ENCODE peak calls at places on chromosomes 13 and 19, in six cellular contexts. F, K, Q, O, U and R are unnamed samples.
A peak's percentile ranks its signal among the peaks of the same experiment; 100 is the strongest.

GRCh38 chr13:94061316-94061715 is 418.2 kb downstream of the DCT start:
- DNase-seq in F (no peak), K (no peak), Q (peak; percentile 79), O (no peak), U (no peak), R (no peak)

GRCh38 chr19:15911599-15912237 is 13.8 kb upstream of the CYP4F2 start:
- DNase-seq in F (no peak), K (no peak), Q (no peak), O (peak; percentile 17), U (no peak), R (no peak)

GRCh38 chr13:91627952-91628739 is 229.7 kb downstream of the GPC5 start:
- DNase-seq in F (no peak), K (no peak), Q (no peak), O (no peak), U (no peak), R (no peak)

GRCh38 chr13:48333976-48334375 is 30.4 kb downstream of the RB1 start:
- DNase-seq in F (no peak), K (no peak), Q (peak; percentile 36), O (no peak), U (no peak), R (no peak)

GRCh38 chr13:23921451-23921888 is 24.2 kb upstream of the C1QTNF9B start:
- DNase-seq in F (no peak), K (no peak), Q (peak; percentile 66), O (no peak), U (no peak), R (no peak)

GRCh38 chr19:55461974-55462628 is 659 bp upstream of the ISOC2 start:
- DNase-seq in F (no peak), K (no peak), Q (peak; percentile 33), O (no peak), U (no peak), R (no peak)

GRCh38 chr13:47549219-47549752 is 451.8 kb downstream of the SUCLA2 start:
- DNase-seq in F (no peak), K (no peak), Q (no peak), O (no peak), U (no peak), R (no peak)

GRCh38 chr13:62337109-62337880 is 921.6 kb upstream of the PCDH20 start:
- DNase-seq in F (no peak), K (no peak), Q (no peak), O (no peak), U (no peak), R (no peak)

GRCh38 chr19:45615795-45616708 is 14.0 kb upstream of the GPR4 start:
- DNase-seq in F (peak; percentile 91), K (peak; percentile 98), Q (peak; percentile 80), O (peak; percentile 88), U (peak; percentile 86), R (peak; percentile 94)

GRCh38 chr13:73754727-73755292 is 379.4 kb downstream of the KLF12 start:
- DNase-seq in F (no peak), K (peak; percentile 9), Q (peak; percentile 70), O (no peak), U (no peak), R (no peak)

GRCh38 chr13:108269601-108270328 is at the start of gene TNFSF13B:
- DNase-seq in F (peak; percentile 85), K (peak; percentile 74), Q (peak; percentile 40), O (peak; percentile 43), U (peak; percentile 62), R (peak; percentile 57)

GRCh38 chr19:8174706-8175105 is 25.3 kb upstream of the FBN3 start:
- DNase-seq in F (no peak), K (no peak), Q (peak; percentile 31), O (no peak), U (no peak), R (no peak)

GRCh38 chr19:9848060-9848459 is 12.9 kb downstream of the PIN1 start:
- DNase-seq in F (no peak), K (peak; percentile 34), Q (no peak), O (no peak), U (no peak), R (no peak)

GRCh38 chr13:111398715-111399299 is 78.4 kb downstream of the TEX29 start:
- DNase-seq in F (peak; percentile 45), K (no peak), Q (no peak), O (peak; percentile 5), U (peak; percentile 18), R (no peak)

GRCh38 chr19:8265872-8266271 is 42.3 kb downstream of the CD320 start:
- DNase-seq in F (no peak), K (no peak), Q (no peak), O (no peak), U (peak; percentile 34), R (no peak)

GRCh38 chr13:110505594-110505993 is 55.9 kb downstream of the RAB20 start:
- DNase-seq in F (no peak), K (no peak), Q (no peak), O (no peak), U (peak; percentile 49), R (no peak)

GRCh38 chr13:67023088-67023893 is 206.8 kb downstream of the PCDH9 start:
- DNase-seq in F (no peak), K (peak; percentile 5), Q (peak; percentile 82), O (no peak), U (no peak), R (no peak)

DNA sequence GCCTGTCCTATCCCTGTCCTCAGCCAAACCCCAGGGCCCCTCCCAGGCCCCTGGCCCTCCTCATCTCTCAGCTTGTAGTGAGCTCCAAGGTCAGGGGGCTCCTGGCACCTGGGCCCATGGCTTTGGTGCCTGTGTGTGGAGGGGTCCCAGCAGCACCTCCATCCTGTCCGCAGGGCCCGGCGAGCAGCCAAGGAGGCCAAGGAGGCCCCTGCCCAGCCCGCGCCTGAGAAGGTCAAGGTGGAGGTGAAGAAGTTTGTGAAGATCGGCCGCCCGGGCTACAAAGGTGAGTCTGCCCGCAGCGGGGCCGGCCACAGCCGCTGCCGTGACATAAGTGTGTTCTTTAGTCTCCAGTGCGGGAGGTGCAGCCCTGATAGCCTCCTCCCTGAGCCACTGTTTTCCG is 3.9 kb upstream of the AMH start:
- DNase-seq in F (no peak), K (no peak), Q (no peak), O (no peak), U (no peak), R (no peak)
- H3K4me3 ChIP-seq in F (no peak overlapping the region), K (no peak overlapping the region), Q (no peak overlapping the region), O (no peak overlapping the region), U (no peak overlapping the region), R (no peak overlapping the region)

GRCh38 chr19:35885909-35886308 is 14.4 kb downstream of the NFKBID start:
- DNase-seq in F (no peak), K (no peak), Q (no peak), O (no peak), U (no peak), R (no peak)

GRCh38 chr19:35882074-35882832 is 13.9 kb downstream of the APLP1 start:
- DNase-seq in F (no peak), K (peak; percentile 51), Q (peak; percentile 81), O (no peak), U (no peak), R (no peak)

GRCh38 chr19:35887197-35887596 is 13.1 kb downstream of the NFKBID start:
- DNase-seq in F (no peak), K (no peak), Q (no peak), O (no peak), U (no peak), R (no peak)

GRCh38 chr19:35883920-35884319 is 15.5 kb downstream of the APLP1 start:
- DNase-seq in F (no peak), K (no peak), Q (no peak), O (no peak), U (no peak), R (no peak)

DNA sequence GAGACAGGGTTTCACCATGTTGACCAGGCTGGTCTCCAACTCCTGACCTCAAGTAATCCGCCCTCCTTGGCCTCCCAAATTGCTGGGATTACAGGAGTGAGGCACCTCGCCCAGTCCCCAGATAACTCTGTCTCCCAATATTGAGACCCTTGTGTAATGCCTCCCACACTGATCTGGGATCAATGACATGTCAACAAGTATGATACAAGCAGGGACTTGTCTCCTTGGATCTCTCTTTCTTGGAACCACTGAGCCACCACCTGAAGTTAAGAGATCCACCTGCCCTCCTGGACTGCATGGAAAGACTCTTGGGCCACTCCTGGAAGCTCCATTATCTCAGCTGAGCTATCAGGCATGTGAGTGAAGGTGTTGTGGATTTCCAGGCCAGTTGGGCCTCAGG is 15.1 kb downstream of the NFKBID start:
- DNase-seq in F (no peak), K (no peak), Q (no peak), O (no peak), U (no peak), R (no peak)
- TF ChIP-seq POLR2A in F (no peak), K (no peak), Q (no peak), O (no peak), U (no peak), R (no peak)

DNA sequence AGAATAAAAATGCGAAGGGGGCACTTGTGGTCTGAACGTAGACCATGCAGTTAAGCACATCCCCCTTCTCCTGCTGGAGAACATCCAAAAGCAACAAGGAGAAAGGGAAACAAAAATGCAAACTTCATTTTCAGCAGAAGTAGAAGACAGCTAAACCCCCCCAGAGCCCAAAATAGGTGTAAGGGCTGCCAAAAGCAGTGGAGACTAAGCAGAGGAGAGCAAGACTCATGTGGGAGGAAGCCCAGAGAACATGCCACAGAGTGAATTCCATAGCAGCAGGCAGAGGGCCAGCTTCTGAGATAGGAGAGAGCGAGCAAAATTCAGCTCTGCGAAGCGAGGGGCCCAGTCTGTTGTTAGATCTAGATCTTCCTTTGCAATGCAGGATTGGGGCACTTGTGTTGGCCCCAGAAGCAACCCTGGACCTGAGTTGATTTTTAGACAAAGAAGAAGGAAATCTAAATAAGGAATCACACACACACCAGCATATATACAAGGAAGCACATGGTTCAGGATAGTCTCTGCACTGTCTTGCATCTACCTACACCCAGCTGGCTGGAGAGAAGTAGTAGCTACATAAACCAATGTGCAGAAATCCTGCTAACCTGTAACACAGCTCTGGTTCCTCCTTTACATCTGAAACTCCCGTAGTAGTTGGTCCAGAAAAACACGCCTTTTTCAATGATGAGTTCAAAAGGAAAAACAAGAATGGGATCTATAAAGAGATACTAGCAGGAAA is 199.6 kb downstream of the SPRY2 start:
- DNase-seq in F (no peak), K (peak; percentile 37), Q (peak; percentile 78), O (peak; percentile 36), U (no peak), R (no peak)
- H3K4me3 ChIP-seq in F (no peak overlapping the region), K (no peak overlapping the region), Q (no peak overlapping the region), O (no peak overlapping the region), U (peak overlapping the region; percentile 3), R (no peak overlapping the region)

GRCh38 chr19:17073869-17074627 is 1.2 kb downstream of the HAUS8 start:
- DNase-seq in F (no peak), K (no peak), Q (peak; percentile 16), O (no peak), U (no peak), R (peak; percentile 42)
- TF ChIP-seq POLR2A in F (no peak), K (no peak), Q (no peak), O (no peak), U (no peak), R (no peak)

DNA sequence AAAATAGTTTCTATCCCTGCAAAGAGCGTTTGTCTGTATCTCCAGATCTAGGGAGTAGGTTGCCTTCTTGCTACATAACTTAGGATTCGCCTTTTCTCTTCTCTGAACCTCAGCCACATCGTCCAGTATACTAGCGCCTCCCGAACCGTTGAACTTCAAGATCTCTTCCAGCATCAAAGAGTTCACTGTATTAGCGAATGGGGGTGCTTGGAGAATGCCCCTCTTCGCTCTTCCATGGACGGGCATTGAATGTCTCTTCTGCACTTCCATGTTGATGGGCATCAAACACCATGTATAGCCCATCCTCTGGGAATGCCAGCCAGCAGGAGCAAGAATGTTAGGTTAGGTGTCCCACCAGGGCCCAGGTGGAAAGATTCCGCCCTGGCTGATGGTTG is 570 bp upstream of the OXGR1 start:
- DNase-seq in F (no peak), K (no peak), Q (no peak), O (no peak), U (no peak), R (no peak)
- H3K4me3 ChIP-seq in F (no peak overlapping the region), K (no peak overlapping the region), Q (no peak overlapping the region), O (no peak overlapping the region), U (no peak overlapping the region), R (no peak overlapping the region)